ENCODE peak calls at places on chromosomes 3 and 15, in four cellular contexts. P, T, D and W are unnamed samples.

GRCh38 chr3:195352895-195353488 is 82.0 kb upstream of the XXYLT1 start:
- DNase-seq in P (no peak), T (no peak), D (no peak), W (no peak)

GRCh38 chr15:68818671-68819450 is 1.8 kb downstream of the ANP32A start:
- DNase-seq in P (no peak), T (peak; percentile 70), D (peak; percentile 77), W (no peak)

GRCh38 chr3:148006508-148006907 is 597.3 kb downstream of the ZIC1 start:
- DNase-seq in P (no peak), T (no peak), D (no peak), W (no peak)

GRCh38 chr3:129316121-129317013 is 37.7 kb downstream of the HMCES start:
- DNase-seq in P (peak; percentile 54), T (peak; percentile 76), D (peak; percentile 91), W (peak; percentile 82)

GRCh38 chr3:64185436-64185835 is 39.8 kb downstream of the PRICKLE2 start:
- DNase-seq in P (no peak), T (no peak), D (no peak), W (no peak)

GRCh38 chr3:131705558-131706051 is 202.8 kb upstream of the MRPL3 start:
- DNase-seq in P (no peak), T (no peak), D (no peak), W (no peak)

GRCh38 chr3:16596352-16597032 is 8.7 kb downstream of the DAZL start:
- DNase-seq in P (no peak), T (no peak), D (no peak), W (no peak)

GRCh38 chr15:73746883-73747282 is 6.3 kb downstream of the INSYN1 start:
- DNase-seq in P (no peak), T (no peak), D (no peak), W (no peak)

GRCh38 chr3:25155696-25156471 is 272.2 kb upstream of the RARB start:
- DNase-seq in P (no peak), T (no peak), D (no peak), W (no peak)

GRCh38 chr3:111737712-111738097 is 121.4 kb upstream of the PHLDB2 start:
- DNase-seq in P (peak; percentile 40), T (peak; percentile 69), D (peak; percentile 83), W (no peak)

GRCh38 chr15:85854345-85855097 is 59.8 kb upstream of the KLHL25 start:
- DNase-seq in P (no peak), T (peak; percentile 33), D (no peak), W (peak; percentile 36)

GRCh38 chr3:122199552-122199951 is 16.1 kb downstream of the CASR start:
- DNase-seq in P (no peak), T (no peak), D (no peak), W (no peak)

GRCh38 chr3:106457278-106458210 is 588.7 kb upstream of the CBLB start:
- DNase-seq in P (no peak), T (peak; percentile 32), D (peak; percentile 84), W (no peak)

GRCh38 chr3:183085634-183086390 is 13.5 kb downstream of the MCCC1 start:
- DNase-seq in P (no peak), T (peak; percentile 43), D (no peak), W (no peak)

GRCh38 chr3:105707009-105707408 is 161.8 kb downstream of the CBLB start:
- DNase-seq in P (no peak), T (no peak), D (no peak), W (no peak)

GRCh38 chr3:129424185-129424841 is 4.1 kb downstream of the EFCAB12 start:
- DNase-seq in P (no peak), T (peak; percentile 59), D (peak; percentile 12), W (no peak)

GRCh38 chr15:31024330-31024729 is 32.9 kb upstream of the MTMR10 start:
- DNase-seq in P (no peak), T (no peak), D (no peak), W (no peak)

GRCh38 chr3:16474304-16474703 is 39.2 kb downstream of the RFTN1 start:
- DNase-seq in P (no peak), T (no peak), D (no peak), W (no peak)

GRCh38 chr15:61008915-61009314 is 220.2 kb downstream of the RORA start:
- DNase-seq in P (no peak), T (no peak), D (no peak), W (no peak)

GRCh38 chr3:48413086-48413485 is 16.8 kb downstream of the PLXNB1 start:
- DNase-seq in P (no peak), T (no peak), D (peak; percentile 82), W (no peak)

GRCh38 chr15:22907161-22907950 is 68.9 kb downstream of the NIPA2 start:
- DNase-seq in P (no peak), T (no peak), D (no peak), W (no peak)

GRCh38 chr3:107525101-107525953 is 2.6 kb downstream of the BBX start:
- DNase-seq in P (no peak), T (peak; percentile 52), D (peak; percentile 81), W (peak; percentile 26)

GRCh38 chr15:93048759-93049161 is 40.3 kb downstream of the RGMA start:
- DNase-seq in P (no peak), T (peak; percentile 86), D (no peak), W (peak; percentile 45)

GRCh38 chr15:96345560-96346389 is 15.3 kb downstream of the NR2F2 start:
- DNase-seq in P (no peak), T (peak; percentile 49), D (peak; percentile 96), W (no peak)

GRCh38 chr3:197880361-197881339 is 69.3 kb upstream of the RPL35A start:
- DNase-seq in P (no peak), T (no peak), D (no peak), W (no peak)

GRCh38 chr3:177473903-177474302 is 276.6 kb upstream of the TBL1XR1 start:
- DNase-seq in P (no peak), T (no peak), D (no peak), W (no peak)

GRCh38 chr3:195900426-195901355 is 7.7 kb downstream of the TNK2 start:
- DNase-seq in P (no peak), T (peak; percentile 86), D (no peak), W (peak; percentile 33)

GRCh38 chr15:88262064-88262463 is 5.5 kb upstream of the NTRK3 start:
- DNase-seq in P (no peak), T (no peak), D (no peak), W (no peak)

GRCh38 chr3:5304789-5305680 is 117.5 kb downstream of the EDEM1 start:
- DNase-seq in P (no peak), T (no peak), D (no peak), W (no peak)

GRCh38 chr3:52438579-52439425 is 6.1 kb downstream of the SEMA3G start:
- DNase-seq in P (no peak), T (no peak), D (peak; percentile 55), W (no peak)

GRCh38 chr3:197151562-197151961 is 121.9 kb upstream of the MELTF start:
- DNase-seq in P (no peak), T (peak; percentile 70), D (no peak), W (no peak)

GRCh38 chr3:52534281-52535183 is 875 bp upstream of the NT5DC2 start:
- DNase-seq in P (no peak), T (peak; percentile 25), D (peak; percentile 75), W (no peak)

GRCh38 chr15:89845305-89845893 is 30.7 kb upstream of the ANPEP start:
- DNase-seq in P (no peak), T (no peak), D (no peak), W (no peak)

GRCh38 chr3:100982710-100983109 is 10.5 kb downstream of the ABI3BP start:
- DNase-seq in P (no peak), T (no peak), D (peak; percentile 87), W (no peak)

GRCh38 chr3:112847692-112848091 is 1.0 kb upstream of the CD200R1L start:
- DNase-seq in P (no peak), T (no peak), D (no peak), W (peak; percentile 52)

GRCh38 chr3:42451546-42452230 is 41.3 kb upstream of the LYZL4 start:
- DNase-seq in P (no peak), T (peak; percentile 24), D (no peak), W (no peak)
- H3K27ac ChIP-seq in P (peak overlapping the region; percentile 76), T (peak overlapping the region; percentile 32), D (peak overlapping the region; percentile 58), W (no peak overlapping the region)

DNA sequence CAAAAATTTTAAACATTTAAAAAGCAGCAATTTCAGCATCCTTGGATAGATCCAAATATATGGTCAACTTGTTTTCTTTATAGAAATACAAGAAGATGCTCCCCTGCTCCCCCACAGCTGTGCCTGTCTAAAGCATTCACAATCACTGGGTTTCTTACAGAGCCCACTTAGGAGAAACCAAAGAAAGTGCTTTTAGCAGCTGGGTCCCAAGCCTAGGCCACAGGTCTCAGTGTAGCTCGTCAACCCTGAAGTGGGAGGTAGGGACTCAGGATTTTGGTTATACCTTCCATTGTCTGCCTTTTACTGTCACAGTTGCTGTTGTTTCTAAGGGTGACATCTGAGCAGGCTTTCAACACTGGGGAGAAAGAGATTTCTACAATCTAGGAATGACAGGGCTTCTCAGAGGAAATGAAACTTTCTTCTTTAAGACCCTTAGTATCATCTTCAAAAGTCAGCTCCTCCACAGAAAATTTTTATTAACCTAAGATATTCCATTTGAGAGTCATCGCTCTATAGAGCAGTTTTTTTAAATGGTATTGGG is 199.3 kb upstream of the CMC1 start:
- DNase-seq in P (no peak), T (no peak), D (no peak), W (no peak)
- TF ChIP-seq CTCF in P (no peak), T (no peak), D (no peak), W (no peak)

GRCh38 chr3:188690932-188691331 is 480.8 kb upstream of the TPRG1 start:
- DNase-seq in P (no peak), T (no peak), D (no peak), W (no peak)

GRCh38 chr3:188693435-188693834 is 478.3 kb upstream of the TPRG1 start:
- DNase-seq in P (no peak), T (no peak), D (no peak), W (no peak)

GRCh38 chr3:188690076-188690475 is 481.7 kb upstream of the TPRG1 start:
- DNase-seq in P (no peak), T (no peak), D (no peak), W (no peak)

GRCh38 chr3:188695251-188695650 is 476.5 kb upstream of the TPRG1 start:
- DNase-seq in P (no peak), T (no peak), D (no peak), W (no peak)

DNA sequence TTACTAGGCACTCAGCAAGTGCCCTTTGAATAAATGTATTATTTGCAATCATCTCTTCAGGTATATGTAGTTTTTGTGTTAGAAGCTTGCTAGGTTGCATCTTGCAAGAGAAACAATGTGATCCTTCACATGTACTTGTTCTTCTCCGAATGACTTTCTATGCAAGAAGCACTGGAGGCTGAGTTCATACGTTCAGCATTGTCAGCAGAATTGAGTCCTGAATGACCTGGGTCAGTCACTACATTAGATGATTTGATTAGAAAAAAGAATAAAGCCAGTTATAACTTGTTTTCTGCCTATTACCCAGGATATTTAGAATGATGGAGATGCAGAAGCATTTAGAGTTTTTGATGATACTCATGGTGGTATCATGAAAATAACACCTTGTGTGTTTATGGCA is 479.1 kb upstream of the TPRG1 start:
- DNase-seq in P (no peak), T (no peak), D (no peak), W (no peak)
- H3K27ac ChIP-seq in P (no peak overlapping the region), T (no peak overlapping the region), D (no peak overlapping the region), W (no peak overlapping the region)

DNA sequence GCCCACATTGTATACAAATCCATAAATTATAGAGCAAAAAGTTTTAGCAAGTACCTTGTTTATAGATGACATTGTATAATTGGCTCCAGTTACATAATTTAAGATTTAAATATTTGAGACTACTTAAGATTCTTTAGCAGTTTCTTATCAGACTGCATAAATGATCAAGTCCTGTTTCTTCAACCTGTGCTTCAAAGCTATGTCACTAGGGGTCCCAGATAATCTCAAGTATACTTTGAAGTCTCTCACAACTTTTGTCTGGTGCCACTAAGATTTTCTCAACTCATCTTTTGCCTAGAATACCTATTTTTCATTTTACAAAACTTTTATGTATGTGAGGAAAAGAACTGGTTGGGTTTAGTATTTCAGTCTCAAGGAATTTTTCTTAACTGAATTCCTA is 205.5 kb downstream of the STAG1 start:
- DNase-seq in P (no peak), T (no peak), D (no peak), W (no peak)
- TF ChIP-seq CTCF in P (no peak), T (no peak), D (no peak), W (peak; percentile 14)